ENCODE peak calls at places on chromosomes 1 and 21, in seven cellular contexts. Z, B, P, W, X, L and R are unnamed samples.

GRCh38 chr1:236018885-236019453 is 45.9 kb downstream of the NID1 start:
- DNase-seq in P (no peak), Z (no peak), X (no peak), W (no peak), B (no peak), L (no peak), R (no peak)

GRCh38 chr1:183038913-183039312 is 15.7 kb downstream of the LAMC1 start:
- DNase-seq in L (no peak), Z (no peak), X (no peak), B (no peak), P (no peak), W (no peak), R (no peak)

GRCh38 chr1:5448486-5448885 is 543.7 kb downstream of the NPHP4 start:
- DNase-seq in P (no peak), L (no peak), B (no peak), X (peak), W (no peak), Z (peak), R (no peak)

GRCh38 chr1:218380125-218380977 is 35.2 kb downstream of the TGFB2 start:
- DNase-seq in X (no peak), B (peak), L (no peak), Z (no peak), W (no peak), P (no peak), R (no peak)

GRCh38 chr1:53180951-53181350 is 15.7 kb upstream of the CPT2 start:
- DNase-seq in X (no peak), L (no peak), B (no peak), W (no peak), P (no peak), Z (no peak), R (no peak)

GRCh38 chr21:39020751-39021474 is 162.3 kb downstream of the PSMG1 start:
- DNase-seq in W (no peak), P (no peak), B (peak), X (no peak), Z (no peak), L (no peak), R (no peak)

GRCh38 chr1:171142451-171143121 is 42.5 kb upstream of the FMO2 start:
- DNase-seq in Z (no peak), W (no peak), L (no peak), X (no peak), P (no peak), B (no peak), R (no peak)

GRCh38 chr1:101653482-101653946 is 343.2 kb downstream of the OLFM3 start:
- DNase-seq in X (peak), Z (peak), P (no peak), L (no peak), B (no peak), W (no peak), R (no peak)

GRCh38 chr1:39409055-39409816 is 82.2 kb upstream of the BMP8A start:
- DNase-seq in L (peak), X (peak), P (no peak), B (peak), Z (no peak), W (no peak), R (no peak)

GRCh38 chr21:45018131-45019075 is 56.0 kb upstream of the ADARB1 start:
- DNase-seq in X (no peak), Z (no peak), L (peak), W (no peak), P (no peak), B (no peak), R (no peak)

GRCh38 chr1:23559985-23560755 is 869 bp upstream of the ID3 start:
- DNase-seq in L (peak), B (no peak), Z (no peak), W (no peak), X (no peak), P (no peak), R (no peak)

GRCh38 chr1:229024528-229025119 is 246.3 kb upstream of the RAB4A start:
- DNase-seq in L (no peak), X (no peak), W (no peak), Z (peak), B (peak), P (peak), R (peak)

GRCh38 chr1:100037665-100038400 is 68.0 kb downstream of the SLC35A3 start:
- DNase-seq in X (peak), Z (peak), L (peak), P (peak), B (peak), W (peak), R (no peak)

GRCh38 chr1:230073371-230074035 is 6.5 kb downstream of the GALNT2 start:
- DNase-seq in X (no peak), W (no peak), P (no peak), B (no peak), L (no peak), Z (no peak), R (no peak)

GRCh38 chr21:43740497-43741156 is 21.7 kb downstream of the PDXK start:
- DNase-seq in L (peak), Z (no peak), X (peak), W (no peak), P (no peak), B (no peak), R (no peak)

GRCh38 chr1:240860023-240860422 is 248.1 kb upstream of the GREM2 start:
- DNase-seq in P (no peak), W (no peak), Z (no peak), L (no peak), B (no peak), X (no peak), R (no peak)

GRCh38 chr1:40078512-40079333 is 18.3 kb downstream of the PPT1 start:
- DNase-seq in Z (peak), W (no peak), X (peak), L (peak), P (peak), B (peak), R (no peak)

GRCh38 chr1:19070891-19071621 is 114.6 kb upstream of the IFFO2 start:
- DNase-seq in L (no peak), Z (no peak), W (no peak), B (no peak), P (no peak), X (no peak), R (no peak)

GRCh38 chr21:41677671-41678015 is 89.2 kb downstream of the RIPK4 start:
- DNase-seq in X (no peak), Z (no peak), P (no peak), B (no peak), L (no peak), W (no peak), R (peak)

GRCh38 chr1:176869577-176869976 is 294.9 kb downstream of the ASTN1 start:
- DNase-seq in Z (no peak), W (no peak), L (no peak), X (no peak), P (no peak), B (no peak), R (no peak)

GRCh38 chr1:206570529-206570928 is 41.7 kb downstream of the EIF2D start:
- DNase-seq in Z (no peak), L (no peak), B (no peak), X (no peak), W (no peak), P (no peak), R (no peak)

GRCh38 chr1:160206421-160207117 is 1.4 kb downstream of the PEA15 start:
- DNase-seq in W (no peak), P (peak), X (no peak), L (peak), Z (no peak), B (no peak), R (no peak)

GRCh38 chr1:115364776-115365155 is 26.7 kb upstream of the NGF start:
- DNase-seq in Z (no peak), X (no peak), L (peak), B (no peak), P (no peak), W (no peak), R (no peak)

GRCh38 chr1:115363171-115363570 is 25.1 kb upstream of the NGF start:
- DNase-seq in L (no peak), W (no peak), Z (no peak), P (no peak), X (no peak), B (no peak), R (no peak)

GRCh38 chr1:115365738-115366137 is 27.7 kb upstream of the NGF start:
- DNase-seq in P (no peak), B (no peak), L (no peak), W (no peak), X (no peak), Z (no peak), R (no peak)

DNA sequence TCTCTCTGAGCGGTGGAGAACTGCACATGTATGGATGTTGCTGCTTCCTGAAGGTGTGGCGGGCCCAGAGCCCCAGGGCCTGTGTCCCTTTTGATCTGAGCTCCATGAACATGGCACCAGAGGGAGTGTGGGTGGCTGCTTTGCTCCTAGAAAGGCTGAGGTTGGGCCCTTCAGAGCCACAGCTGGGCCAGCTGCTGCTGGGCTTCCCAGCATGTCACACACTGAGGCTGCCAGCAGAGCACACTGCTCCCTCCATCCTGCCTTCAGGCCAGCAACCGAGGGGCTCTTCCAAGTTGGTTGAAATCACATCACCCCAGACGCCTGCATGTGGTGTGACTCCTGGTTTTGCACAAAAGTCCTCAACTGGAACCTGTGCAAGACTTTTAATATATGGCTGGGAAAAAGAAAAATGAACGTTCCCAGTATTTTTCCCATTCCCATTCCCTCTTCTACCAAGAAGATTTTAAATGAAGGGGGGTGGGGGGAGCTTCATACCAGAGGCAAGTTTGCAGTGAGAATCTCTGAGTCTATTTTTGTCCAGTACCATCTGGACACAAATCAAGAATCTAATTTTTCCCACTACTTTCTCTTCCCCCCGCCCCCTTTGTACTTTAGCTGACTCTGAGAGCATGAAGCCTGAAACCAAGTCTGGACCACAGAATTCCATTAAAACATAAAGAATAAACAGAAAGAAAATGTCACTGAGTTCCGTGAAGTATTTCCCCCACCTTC is 26.2 kb upstream of the NGF start:
- DNase-seq in Z (no peak), X (no peak), P (no peak), B (no peak), L (peak), W (no peak), R (no peak)
- TF ChIP-seq CTCF in Z (no peak), X (no peak), P (no peak), B (no peak), L (no peak), W (no peak), R (no peak)

DNA sequence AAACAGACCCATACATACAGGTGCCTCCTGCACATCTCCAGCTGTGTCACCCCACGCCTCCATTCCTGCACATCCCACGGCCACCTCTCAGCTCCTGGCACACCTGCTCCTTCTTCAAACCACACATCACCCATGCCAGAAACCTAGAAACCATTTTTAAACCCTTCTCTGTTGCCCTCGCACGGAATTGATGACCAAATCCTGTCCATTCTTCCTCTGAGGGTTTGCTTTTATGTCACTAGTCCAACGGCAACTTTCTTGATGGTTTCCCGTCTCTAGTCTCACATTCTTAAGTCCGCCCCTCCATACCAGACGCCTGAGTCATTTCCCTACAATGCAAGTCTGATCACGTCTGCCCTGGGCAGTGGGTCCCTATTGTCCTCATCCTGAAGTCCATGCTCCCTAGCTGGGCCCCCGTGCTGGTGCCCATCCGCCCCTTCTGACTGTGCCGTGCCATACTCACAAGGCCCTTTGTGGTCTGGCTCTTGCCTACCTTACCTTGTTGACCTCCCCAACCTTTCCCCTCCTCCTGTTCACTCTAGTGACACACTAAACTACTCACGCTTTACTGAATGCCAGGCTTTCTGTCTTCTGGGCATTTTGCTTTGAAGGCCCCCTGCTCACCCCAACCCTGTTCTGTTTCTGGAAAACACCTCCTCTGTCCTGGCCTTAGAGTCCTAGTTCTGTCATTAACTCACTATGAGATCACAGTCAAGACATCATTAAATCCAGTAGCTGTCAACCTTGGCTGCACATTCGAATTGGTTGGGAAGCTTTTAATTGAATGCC is 17.6 kb downstream of the SLC2A1 start:
- DNase-seq in P (no peak), B (peak), Z (peak), X (no peak), W (no peak), L (no peak), R (no peak)
- TF ChIP-seq SIN3A in P (no peak), B (no peak), Z (no peak), X (no peak), W (no peak), L (no peak), R (no peak)

GRCh38 chr1:77948841-77949424 is 29.9 kb downstream of the FUBP1 start:
- DNase-seq in Z (peak), P (no peak), B (peak), X (no peak), L (peak), W (no peak), R (no peak)
- TF ChIP-seq CTCF in Z (no peak), P (no peak), B (peak), X (peak), L (peak), W (peak), R (peak)

DNA sequence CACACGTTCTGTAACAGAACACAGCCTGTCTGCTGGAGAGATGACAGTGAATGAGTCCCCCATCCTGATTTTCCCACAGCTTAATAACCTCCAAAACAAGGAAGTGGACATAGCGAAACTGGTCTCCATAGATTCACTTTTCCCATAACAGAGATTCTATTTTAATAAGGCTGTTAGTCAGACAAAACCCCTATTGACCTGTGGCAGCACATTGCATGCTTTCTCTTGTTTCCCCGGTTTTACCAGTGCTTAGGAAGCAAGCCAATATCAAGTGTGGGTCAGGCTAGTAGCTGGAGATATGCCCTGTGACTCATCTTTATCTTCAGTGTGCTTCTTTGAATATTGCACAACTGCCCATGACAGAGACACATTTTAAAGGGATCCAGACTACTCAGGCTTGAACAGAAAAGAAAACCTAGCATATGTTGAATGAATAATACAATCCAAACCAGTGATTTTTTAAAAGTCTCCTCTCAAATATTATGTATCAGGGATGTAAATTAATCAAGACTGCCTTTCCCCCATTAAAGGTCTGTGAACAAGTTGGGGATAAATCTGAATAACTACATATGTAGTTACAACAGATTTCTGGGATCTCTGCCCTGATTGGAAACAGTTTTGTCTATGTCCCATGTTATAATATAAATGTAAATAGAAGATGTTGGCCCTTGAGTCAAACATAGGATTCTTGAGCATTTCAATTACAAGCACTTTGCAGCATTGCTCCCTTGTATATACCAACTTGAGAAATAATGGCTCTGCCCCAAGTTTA is 11.9 kb upstream of the CLDN8 start:
- DNase-seq in B (no peak), X (no peak), Z (no peak), P (peak), L (no peak), W (no peak), R (no peak)
- TF ChIP-seq SIN3A in B (no peak), X (no peak), Z (no peak), P (no peak), L (no peak), W (no peak), R (no peak)